ENCODE peak calls at places on chromosomes 1 and 21, in seven cellular contexts. S, H, U, K, Q, W and T are unnamed samples.

GRCh38 chr1:201376464-201377374 is 761 bp downstream of the TNNT2 start:
- DNase-seq in S (no peak), H (no peak), U (peak; percentile 43), K (no peak), Q (no peak), W (no peak), T (peak; percentile 57)

GRCh38 chr1:117128323-117129079 is 7.0 kb upstream of the TRIM45 start:
- DNase-seq in S (no peak), H (no peak), U (peak; percentile 16), K (no peak), Q (no peak), W (no peak), T (no peak)

GRCh38 chr1:77583483-77583882 is 99.0 kb downstream of the ZZZ3 start:
- DNase-seq in S (no peak), H (no peak), U (no peak), K (no peak), Q (no peak), W (no peak), T (no peak)

GRCh38 chr1:59595774-59596173 is 219.0 kb upstream of the HOOK1 start:
- DNase-seq in S (no peak), H (no peak), U (peak; percentile 59), K (no peak), Q (no peak), W (no peak), T (peak; percentile 15)

GRCh38 chr1:212293579-212293978 is 8.4 kb downstream of the PPP2R5A start:
- DNase-seq in S (no peak), H (no peak), U (no peak), K (no peak), Q (no peak), W (no peak), T (peak; percentile 14)

GRCh38 chr1:98399219-98399618 is 262.3 kb upstream of the SNX7 start:
- DNase-seq in S (no peak), H (no peak), U (no peak), K (no peak), Q (no peak), W (no peak), T (no peak)

GRCh38 chr1:117275055-117275454 is 64.3 kb upstream of the VTCN1 start:
- DNase-seq in S (no peak), H (no peak), U (no peak), K (no peak), Q (no peak), W (no peak), T (no peak)

GRCh38 chr1:201396859-201397464 is 2.2 kb downstream of the LAD1 start:
- DNase-seq in S (no peak), H (peak; percentile 89), U (peak; percentile 92), K (no peak), Q (no peak), W (no peak), T (peak; percentile 47)

GRCh38 chr1:171344473-171344820 is 30.5 kb downstream of the FMO4 start:
- DNase-seq in S (no peak), H (no peak), U (no peak), K (no peak), Q (no peak), W (no peak), T (peak; percentile 29)

GRCh38 chr21:42162831-42163510 is 56.0 kb upstream of the ABCG1 start:
- DNase-seq in S (no peak), H (no peak), U (peak; percentile 23), K (no peak), Q (no peak), W (no peak), T (no peak)

GRCh38 chr1:28099050-28099769 is 10.8 kb upstream of the EYA3 start:
- DNase-seq in S (no peak), H (no peak), U (no peak), K (no peak), Q (no peak), W (no peak), T (no peak)

GRCh38 chr1:59232209-59232608 is 64.7 kb upstream of the FGGY start:
- DNase-seq in S (no peak), H (no peak), U (no peak), K (no peak), Q (peak; percentile 31), W (no peak), T (no peak)

GRCh38 chr1:199723557-199723956 is 304.0 kb upstream of the NR5A2 start:
- DNase-seq in S (no peak), H (no peak), U (no peak), K (no peak), Q (no peak), W (no peak), T (no peak)

GRCh38 chr1:17919525-17920439 is 164.6 kb downstream of the ACTL8 start:
- DNase-seq in S (no peak), H (no peak), U (peak; percentile 9), K (no peak), Q (no peak), W (no peak), T (peak; percentile 58)

GRCh38 chr1:8424539-8425116 is 106.7 kb downstream of the SLC45A1 start:
- DNase-seq in S (peak; percentile 68), H (no peak), U (peak; percentile 28), K (peak; percentile 24), Q (peak; percentile 71), W (peak; percentile 10), T (peak; percentile 45)

GRCh38 chr1:235047331-235047871 is 81.2 kb downstream of the TOMM20 start:
- DNase-seq in S (peak; percentile 58), H (no peak), U (no peak), K (no peak), Q (no peak), W (no peak), T (no peak)

GRCh38 chr1:19456915-19457554 is 28.3 kb downstream of the CAPZB start:
- DNase-seq in S (no peak), H (no peak), U (no peak), K (no peak), Q (no peak), W (no peak), T (no peak)

GRCh38 chr1:31038360-31038759 is 27.2 kb downstream of the PUM1 start:
- DNase-seq in S (no peak), H (no peak), U (peak; percentile 54), K (no peak), Q (no peak), W (no peak), T (peak; percentile 50)

GRCh38 chr21:41953831-41954653 is at the start of gene C2CD2:
- DNase-seq in S (peak; percentile 81), H (peak; percentile 89), U (peak; percentile 50), K (no peak), Q (peak; percentile 51), W (no peak), T (peak; percentile 29)

GRCh38 chr1:10651793-10652192 is 144.7 kb downstream of the CASZ1 start:
- DNase-seq in S (no peak), H (no peak), U (no peak), K (no peak), Q (no peak), W (no peak), T (no peak)

GRCh38 chr1:10653370-10654125 is 142.9 kb downstream of the CASZ1 start:
- DNase-seq in S (no peak), H (no peak), U (no peak), K (no peak), Q (no peak), W (no peak), T (no peak)

GRCh38 chr1:10651377-10651776 is 145.1 kb downstream of the CASZ1 start:
- DNase-seq in S (no peak), H (no peak), U (no peak), K (no peak), Q (no peak), W (no peak), T (no peak)

GRCh38 chr1:10650591-10651216 is 145.7 kb downstream of the CASZ1 start:
- DNase-seq in S (no peak), H (no peak), U (no peak), K (no peak), Q (no peak), W (no peak), T (no peak)

DNA sequence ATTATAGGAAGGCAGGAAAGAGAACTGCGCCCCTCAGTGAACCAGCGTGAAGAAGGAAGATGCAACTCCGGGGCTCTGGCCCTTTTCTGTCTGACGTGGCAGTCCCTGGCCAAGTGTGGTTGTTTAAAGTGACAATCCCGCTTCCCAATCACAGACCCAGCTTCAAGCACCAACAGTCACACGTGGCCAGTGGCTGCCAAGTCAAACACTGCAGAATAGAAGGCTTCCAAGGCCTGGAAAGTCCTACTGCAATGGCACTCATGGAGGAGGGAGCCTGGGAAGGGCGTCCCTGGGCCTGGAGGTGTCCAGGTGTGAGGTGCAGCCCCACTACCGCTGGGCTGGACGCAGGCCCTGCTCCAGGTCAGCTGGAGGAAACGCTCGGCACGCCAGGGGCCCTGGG is 143.8 kb downstream of the CASZ1 start:
- DNase-seq in S (no peak), H (no peak), U (no peak), K (no peak), Q (no peak), W (no peak), T (no peak)
- H3K4me1 ChIP-seq in S (no peaks in the 10 kb centered on the region), H (peaks cover 15% of the 10 kb centered on the region), U (no peaks in the 10 kb centered on the region), K (no peaks in the 10 kb centered on the region), Q (peaks cover 5% of the 10 kb centered on the region), W (no peaks in the 10 kb centered on the region), T (no peaks in the 10 kb centered on the region)

GRCh38 chr1:43983253-43983904 is 4.4 kb downstream of the B4GALT2 start:
- DNase-seq in S (no peak), H (no peak), U (no peak), K (no peak), Q (no peak), W (no peak), T (no peak)

GRCh38 chr1:43982241-43982640 is 3.2 kb downstream of the B4GALT2 start:
- DNase-seq in S (no peak), H (no peak), U (no peak), K (no peak), Q (no peak), W (no peak), T (no peak)

GRCh38 chr1:43981636-43982035 is 2.6 kb downstream of the B4GALT2 start:
- DNase-seq in S (no peak), H (peak; percentile 59), U (no peak), K (no peak), Q (no peak), W (no peak), T (no peak)

GRCh38 chr1:43981135-43981491 is 2.1 kb downstream of the B4GALT2 start:
- DNase-seq in S (no peak), H (peak; percentile 78), U (peak; percentile 53), K (no peak), Q (no peak), W (no peak), T (no peak)

GRCh38 chr1:43982798-43983197 is 3.8 kb downstream of the B4GALT2 start:
- DNase-seq in S (no peak), H (peak; percentile 80), U (no peak), K (no peak), Q (no peak), W (no peak), T (no peak)
- H3K4me1 ChIP-seq in S (peaks cover 9% of the 10 kb centered on the region), H (peaks cover 48% of the 10 kb centered on the region), U (peaks cover 46% of the 10 kb centered on the region), K (peaks cover 13% of the 10 kb centered on the region), Q (peaks cover 25% of the 10 kb centered on the region), W (peaks cover 14% of the 10 kb centered on the region), T (peaks cover 9% of the 10 kb centered on the region)

DNA sequence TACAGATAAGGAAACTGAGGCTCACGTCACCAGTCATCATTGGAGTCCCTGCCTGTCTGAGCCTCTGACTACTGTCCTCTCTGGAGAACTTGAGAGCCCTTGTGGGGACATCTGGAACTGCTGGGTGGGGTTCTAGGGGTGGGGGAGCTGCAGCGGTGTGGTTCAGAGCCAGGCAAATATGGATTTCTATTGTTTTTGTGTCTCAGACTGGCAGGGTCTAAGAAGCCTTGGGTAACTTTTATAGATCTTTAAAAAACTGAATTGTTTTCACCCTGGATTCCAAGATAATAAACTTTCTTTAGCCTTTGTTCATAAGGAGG is 46.9 kb downstream of the IER5 start:
- DNase-seq in S (no peak), H (no peak), U (no peak), K (no peak), Q (no peak), W (no peak), T (no peak)
- H3K4me1 ChIP-seq in S (peaks cover 1% of the 10 kb centered on the region), H (peaks cover 68% of the 10 kb centered on the region), U (peaks cover 43% of the 10 kb centered on the region), K (peaks cover 9% of the 10 kb centered on the region), Q (peaks cover 19% of the 10 kb centered on the region), W (peaks cover 19% of the 10 kb centered on the region), T (peaks cover 15% of the 10 kb centered on the region)

GRCh38 chr1:156468693-156469345 is 31.8 kb downstream of the MEF2D start:
- DNase-seq in S (peak; percentile 27), H (no peak), U (no peak), K (no peak), Q (no peak), W (no peak), T (no peak)
- H3K4me1 ChIP-seq in S (peaks cover 21% of the 10 kb centered on the region), H (peaks cover 40% of the 10 kb centered on the region), U (no peaks in the 10 kb centered on the region), K (peaks cover 6% of the 10 kb centered on the region), Q (peaks cover 96% of the 10 kb centered on the region), W (no peaks in the 10 kb centered on the region), T (peaks cover 11% of the 10 kb centered on the region)